ENCODE peak calls at places on chromosomes 4 and X, in six cellular contexts. K is suprapubic skin; Q is tibial nerve; G is CD4-positive, alpha-beta T cell; Z is GM23338; A is OCI-LY7. T is an unnamed sample.
A peak's percentile ranks its signal among the peaks of the same experiment; 100 is the strongest.

GRCh38 chr4:141275834-141276233 is 55.1 kb downstream of the ZNF330 start:
- DNase-seq in K (no peak), Q (no peak), G (no peak), Z (no peak), A (no peak), T (no peak)

GRCh38 chr4:88158360-88159136 is at the start of gene ABCG2:
- DNase-seq in K (no peak), Q (peak; percentile 16), G (peak; percentile 34), Z (peak; percentile 85), A (no peak), T (peak; percentile 2)

GRCh38 chrX:79618280-79618679 is 251.1 kb upstream of the ITM2A start:
- DNase-seq in K (no peak), Q (no peak), G (no peak), Z (no peak), A (no peak), T (no peak)

GRCh38 chr4:6444587-6444986 is 27.8 kb downstream of the PPP2R2C start:
- DNase-seq in K (no peak), Q (no peak), G (no peak), Z (no peak), A (no peak), T (no peak)

GRCh38 chr4:180698550-180698949 is 1544.7 kb upstream of the TENM3 start:
- DNase-seq in K (no peak), Q (no peak), G (no peak), Z (no peak), A (no peak), T (no peak)

GRCh38 chr4:9811796-9812195 is 30.4 kb downstream of the DRD5 start:
- DNase-seq in K (no peak), Q (no peak), G (no peak), Z (no peak), A (no peak), T (no peak)

GRCh38 chrX:109902665-109903064 is 100.2 kb upstream of the TMEM164 start:
- DNase-seq in K (no peak), Q (no peak), G (no peak), Z (no peak), A (no peak), T (no peak)

GRCh38 chrX:134603806-134604700 is 54.2 kb downstream of the PLAC1 start:
- DNase-seq in K (no peak), Q (peak; percentile 14), G (no peak), Z (peak; percentile 9), A (no peak), T (no peak)

GRCh38 chrX:118756111-118756510 is 28.7 kb downstream of the IL13RA1 start:
- DNase-seq in K (no peak), Q (peak; percentile 9), G (no peak), Z (no peak), A (no peak), T (no peak)

GRCh38 chrX:85052636-85053343 is 49.1 kb downstream of the APOOL start:
- DNase-seq in K (no peak), Q (no peak), G (no peak), Z (no peak), A (peak; percentile 1), T (no peak)

GRCh38 chrX:85052207-85052606 is 48.5 kb downstream of the APOOL start:
- DNase-seq in K (no peak), Q (no peak), G (no peak), Z (no peak), A (no peak), T (no peak)

GRCh38 chrX:85051627-85052026 is 48.0 kb downstream of the APOOL start:
- DNase-seq in K (no peak), Q (no peak), G (no peak), Z (no peak), A (no peak), T (no peak)
- H3K27ac ChIP-seq in K (no peak overlapping the region), Q (no peak overlapping the region), G (no peak overlapping the region), Z (no peak overlapping the region), A (no peak overlapping the region), T (no peak overlapping the region)

GRCh38 chr4:3121596-3121995 is 47.1 kb downstream of the HTT start:
- DNase-seq in K (no peak), Q (no peak), G (no peak), Z (no peak), A (no peak), T (no peak)
- H3K27ac ChIP-seq in K (no peak overlapping the region), Q (peak overlapping the region; percentile 74), G (no peak overlapping the region), Z (no peak overlapping the region), A (no peak overlapping the region), T (no peak overlapping the region)

GRCh38 chr4:98447648-98448047 is 186.5 kb downstream of the RAP1GDS1 start:
- DNase-seq in K (no peak), Q (no peak), G (no peak), Z (peak; percentile 56), A (no peak), T (no peak)
- H3K27ac ChIP-seq in K (no peak overlapping the region), Q (peak overlapping the region; percentile 60), G (no peak overlapping the region), Z (no peak overlapping the region), A (peak overlapping the region; percentile 41), T (no peak overlapping the region)

GRCh38 chr4:61773655-61774245 is 573.6 kb downstream of the ADGRL3 start:
- DNase-seq in K (no peak), Q (no peak), G (no peak), Z (peak; percentile 63), A (no peak), T (no peak)
- H3K27ac ChIP-seq in K (no peak overlapping the region), Q (no peak overlapping the region), G (no peak overlapping the region), Z (peak overlapping the region; percentile 30), A (no peak overlapping the region), T (no peak overlapping the region)

GRCh38 chr4:118173126-118173525 is 138.8 kb downstream of the NDST3 start:
- DNase-seq in K (no peak), Q (no peak), G (no peak), Z (no peak), A (no peak), T (no peak)
- H3K27ac ChIP-seq in K (no peak overlapping the region), Q (no peak overlapping the region), G (no peak overlapping the region), Z (no peak overlapping the region), A (no peak overlapping the region), T (no peak overlapping the region)

GRCh38 chr4:148984951-148985350 is 542.7 kb upstream of the NR3C2 start:
- DNase-seq in K (no peak), Q (no peak), G (no peak), Z (no peak), A (no peak), T (no peak)

GRCh38 chr4:148978301-148978700 is 536.1 kb upstream of the NR3C2 start:
- DNase-seq in K (no peak), Q (no peak), G (no peak), Z (no peak), A (no peak), T (no peak)

GRCh38 chr4:148982200-148982599 is 540.0 kb upstream of the NR3C2 start:
- DNase-seq in K (no peak), Q (no peak), G (no peak), Z (no peak), A (peak; percentile 97), T (no peak)

GRCh38 chr4:148980782-148981181 is 538.6 kb upstream of the NR3C2 start:
- DNase-seq in K (no peak), Q (no peak), G (no peak), Z (no peak), A (no peak), T (no peak)
- H3K27ac ChIP-seq in K (no peak overlapping the region), Q (no peak overlapping the region), G (no peak overlapping the region), Z (no peak overlapping the region), A (peak overlapping the region; percentile 98), T (no peak overlapping the region)

GRCh38 chr4:101187837-101188236 is 159.5 kb downstream of the PPP3CA start:
- DNase-seq in K (no peak), Q (no peak), G (no peak), Z (no peak), A (peak; percentile 9), T (no peak)

GRCh38 chr4:101191302-101192098 is 155.8 kb downstream of the PPP3CA start:
- DNase-seq in K (no peak), Q (peak; percentile 70), G (no peak), Z (peak; percentile 73), A (no peak), T (peak; percentile 78)

GRCh38 chr4:101197350-101197749 is 150.0 kb downstream of the PPP3CA start:
- DNase-seq in K (no peak), Q (no peak), G (no peak), Z (no peak), A (no peak), T (no peak)

GRCh38 chr4:101188906-101189305 is 158.4 kb downstream of the PPP3CA start:
- DNase-seq in K (no peak), Q (no peak), G (no peak), Z (no peak), A (no peak), T (no peak)

DNA sequence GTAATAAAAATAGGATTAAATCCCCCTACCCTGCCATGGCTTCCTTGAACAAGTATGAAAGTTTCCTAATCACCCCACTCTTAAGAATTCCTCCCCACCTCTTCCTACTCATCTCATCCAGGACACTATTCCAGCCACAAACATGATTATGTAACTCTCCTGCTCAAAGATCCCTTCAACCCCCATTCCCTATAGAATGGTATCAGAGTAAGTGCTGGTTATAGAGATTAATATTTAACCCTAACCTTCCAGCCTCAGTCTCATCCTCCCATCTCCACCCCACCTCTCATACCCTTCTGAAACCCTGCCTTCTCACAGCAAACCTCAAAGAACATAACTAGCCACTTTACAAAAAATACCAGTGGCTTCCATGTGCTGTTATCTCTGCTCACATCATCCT is 155.1 kb downstream of the PPP3CA start:
- DNase-seq in K (no peak), Q (no peak), G (no peak), Z (no peak), A (no peak), T (no peak)
- H3K27ac ChIP-seq in K (peak overlapping the region; percentile 49), Q (peak overlapping the region; percentile 78), G (no peak overlapping the region), Z (no peak overlapping the region), A (no peak overlapping the region), T (no peak overlapping the region)

DNA sequence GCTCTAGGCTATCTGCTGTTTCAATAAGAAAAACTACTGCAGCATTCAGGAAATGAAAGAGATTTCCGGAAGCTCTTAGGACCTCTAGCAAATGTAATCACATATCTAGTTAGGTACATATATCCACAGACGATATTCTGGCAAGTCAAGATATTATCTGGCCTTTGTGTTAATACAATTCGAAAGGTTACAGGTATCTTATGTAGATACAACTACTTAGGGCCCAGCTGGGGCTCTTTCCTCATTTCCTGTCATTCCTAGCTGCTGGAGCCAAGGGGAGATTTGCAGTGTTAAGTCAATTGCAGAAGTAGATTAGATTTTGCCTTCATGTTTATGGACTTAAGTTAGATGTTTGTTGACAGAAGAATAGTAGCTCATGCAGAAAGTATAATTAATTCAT is 299.5 kb downstream of the ARHGAP24 start:
- DNase-seq in K (no peak), Q (no peak), G (no peak), Z (peak; percentile 21), A (no peak), T (no peak)
- H3K27ac ChIP-seq in K (no peak overlapping the region), Q (no peak overlapping the region), G (no peak overlapping the region), Z (no peak overlapping the region), A (no peak overlapping the region), T (no peak overlapping the region)